ENCODE peak calls at places on chromosomes 11 and 22, in five cellular contexts. One of them, this sample, is unnamed.

GRCh38 chr11:41201156-41201555 is 258.3 kb downstream of the LRRC4C start:
- DNase-seq in LHCN-M2: no peak
- DNase-seq in midbrain: peak
- DNase-seq in myocyte: no peak
- DNase-seq in 8988T: no peak
- DNase-seq in this sample: no peak

GRCh38 chr22:19848298-19849224 is 6.1 kb downstream of the GNB1L start:
- DNase-seq in midbrain: no peak
- DNase-seq in LHCN-M2: peak
- DNase-seq in 8988T: no peak
- DNase-seq in myocyte: peak
- DNase-seq in this sample: no peak

GRCh38 chr11:116838321-116839084 is 1.1 kb upstream of the APOA1 start:
- DNase-seq in midbrain: no peak
- DNase-seq in LHCN-M2: no peak
- DNase-seq in 8988T: no peak
- DNase-seq in myocyte: no peak
- DNase-seq in this sample: no peak

GRCh38 chr11:72721689-72722049 is 30.5 kb downstream of the ARAP1 start:
- DNase-seq in 8988T: no peak
- DNase-seq in midbrain: no peak
- DNase-seq in myocyte: no peak
- DNase-seq in LHCN-M2: no peak
- DNase-seq in this sample: no peak

GRCh38 chr11:4495487-4495886 is 13.0 kb downstream of the OR52K1 start:
- DNase-seq in midbrain: no peak
- DNase-seq in 8988T: no peak
- DNase-seq in LHCN-M2: peak
- DNase-seq in myocyte: no peak
- DNase-seq in this sample: no peak

GRCh38 chr11:121328213-121328966 is 35.8 kb downstream of the SC5D start:
- DNase-seq in midbrain: no peak
- DNase-seq in 8988T: no peak
- DNase-seq in myocyte: no peak
- DNase-seq in LHCN-M2: no peak
- DNase-seq in this sample: no peak

GRCh38 chr11:58165504-58166106 is 23.3 kb upstream of the OR9Q2 start:
- DNase-seq in midbrain: no peak
- DNase-seq in 8988T: no peak
- DNase-seq in myocyte: no peak
- DNase-seq in LHCN-M2: no peak
- DNase-seq in this sample: no peak

GRCh38 chr11:119509969-119510401 is 87.0 kb upstream of the THY1 start:
- DNase-seq in myocyte: peak
- DNase-seq in midbrain: no peak
- DNase-seq in 8988T: no peak
- DNase-seq in LHCN-M2: peak
- DNase-seq in this sample: no peak

GRCh38 chr11:7597620-7598019 is 75.7 kb downstream of the CYB5R2 start:
- DNase-seq in myocyte: no peak
- DNase-seq in midbrain: no peak
- DNase-seq in 8988T: no peak
- DNase-seq in LHCN-M2: no peak
- DNase-seq in this sample: no peak

GRCh38 chr22:25475554-25476022 is 88.9 kb upstream of the GRK3 start:
- DNase-seq in LHCN-M2: peak
- DNase-seq in 8988T: no peak
- DNase-seq in myocyte: peak
- DNase-seq in midbrain: peak
- DNase-seq in this sample: no peak

GRCh38 chr11:69241844-69242582 is 51.9 kb upstream of the MYEOV start:
- DNase-seq in midbrain: no peak
- DNase-seq in 8988T: no peak
- DNase-seq in myocyte: no peak
- DNase-seq in LHCN-M2: no peak
- DNase-seq in this sample: no peak

GRCh38 chr11:118145285-118146227 is 7.1 kb downstream of the SCN4B start:
- DNase-seq in midbrain: peak
- DNase-seq in myocyte: peak
- DNase-seq in 8988T: peak
- DNase-seq in LHCN-M2: peak
- DNase-seq in this sample: peak

GRCh38 chr11:129192150-129192549 is at the start of gene ARHGAP32:
- DNase-seq in midbrain: no peak
- DNase-seq in myocyte: no peak
- DNase-seq in 8988T: no peak
- DNase-seq in LHCN-M2: no peak
- DNase-seq in this sample: no peak

GRCh38 chr22:35380537-35381423 is at the start of gene HMOX1:
- DNase-seq in midbrain: peak
- DNase-seq in 8988T: peak
- DNase-seq in LHCN-M2: peak
- DNase-seq in myocyte: peak
- DNase-seq in this sample: peak

GRCh38 chr11:124586247-124586860 is 16.6 kb downstream of the OR8A1 start:
- DNase-seq in midbrain: peak
- DNase-seq in 8988T: no peak
- DNase-seq in LHCN-M2: peak
- DNase-seq in myocyte: peak
- DNase-seq in this sample: no peak

GRCh38 chr11:64598106-64598796 is 7.2 kb downstream of the SLC22A12 start:
- DNase-seq in LHCN-M2: no peak
- DNase-seq in midbrain: no peak
- DNase-seq in myocyte: no peak
- DNase-seq in 8988T: no peak
- DNase-seq in this sample: no peak

GRCh38 chr11:19938051-19938856 is 222.0 kb downstream of the DBX1 start:
- DNase-seq in 8988T: peak
- DNase-seq in LHCN-M2: peak
- DNase-seq in midbrain: peak
- DNase-seq in myocyte: peak
- DNase-seq in this sample: peak

GRCh38 chr11:111225871-111226270 is 19.7 kb upstream of the POU2AF2 start:
- DNase-seq in myocyte: no peak
- DNase-seq in 8988T: no peak
- DNase-seq in LHCN-M2: no peak
- DNase-seq in midbrain: no peak
- DNase-seq in this sample: no peak

GRCh38 chr11:747176-748006 is at the start of gene TALDO1:
- DNase-seq in midbrain: peak
- DNase-seq in LHCN-M2: peak
- DNase-seq in 8988T: peak
- DNase-seq in myocyte: peak
- DNase-seq in this sample: peak

GRCh38 chr11:74269161-74269809 is 42.2 kb downstream of the P4HA3 start:
- DNase-seq in 8988T: no peak
- DNase-seq in LHCN-M2: no peak
- DNase-seq in midbrain: no peak
- DNase-seq in myocyte: no peak
- DNase-seq in this sample: no peak

This sample was measured in HuH-7.5.